ENCODE peak calls at places on chromosomes 3 and 15, in ten cellular contexts. V is cardiac muscle cell, R is fibroblast of lung, T is endothelial cell of umbilical vein, Q is lung, P is left ventricle myocardium inferior, Z is neural progenitor cell, W is PC-3, D is astrocyte, O is heart left ventricle. I is an unnamed sample.

GRCh38 chr3:123678108-123678511 is 93.3 kb upstream of the HACD2 start:
- DNase-seq in V (peak), R (peak), T (no peak), Q (no peak), P (no peak), Z (no peak), W (peak), D (peak), O (no peak), I (peak)

GRCh38 chr15:63191895-63192603 is 2.6 kb downstream of the RAB8B start:
- DNase-seq in V (peak), R (no peak), T (no peak), Q (no peak), P (no peak), Z (no peak), W (no peak), D (no peak), O (no peak), I (no peak)

GRCh38 chr3:183285318-183285717 is 32.3 kb downstream of the B3GNT5 start:
- DNase-seq in V (no peak), R (no peak), T (no peak), Q (no peak), P (no peak), Z (no peak), W (no peak), D (no peak), O (no peak), I (no peak)

GRCh38 chr3:2614578-2614977 is 495.6 kb downstream of the IL5RA start:
- DNase-seq in V (no peak), R (no peak), T (no peak), Q (no peak), P (no peak), Z (no peak), W (no peak), D (no peak), O (no peak), I (no peak)

GRCh38 chr3:186098740-186099139 is 10.1 kb downstream of the ETV5 start:
- DNase-seq in V (no peak), R (peak), T (no peak), Q (no peak), P (no peak), Z (no peak), W (no peak), D (no peak), O (no peak), I (no peak)

GRCh38 chr3:177154733-177155132 is 42.5 kb downstream of the TBL1XR1 start:
- DNase-seq in V (no peak), R (no peak), T (no peak), Q (no peak), P (no peak), Z (no peak), W (no peak), D (no peak), O (no peak), I (no peak)

GRCh38 chr15:99538261-99538660 is 27.5 kb upstream of the MEF2A start:
- DNase-seq in V (no peak), R (no peak), T (no peak), Q (no peak), P (no peak), Z (no peak), W (no peak), D (no peak), O (no peak), I (no peak)

GRCh38 chr15:75661041-75661778 is 13.5 kb downstream of the SNX33 start:
- DNase-seq in V (peak), R (peak), T (peak), Q (peak), P (peak), Z (peak), W (peak), D (peak), O (peak), I (peak)

GRCh38 chr3:127670761-127671522 is 1.8 kb upstream of the ABTB1 start:
- DNase-seq in V (no peak), R (no peak), T (no peak), Q (no peak), P (no peak), Z (no peak), W (no peak), D (no peak), O (no peak), I (no peak)

GRCh38 chr3:43512749-43513404 is 108.9 kb downstream of the ANO10 start:
- DNase-seq in V (no peak), R (peak), T (no peak), Q (no peak), P (no peak), Z (no peak), W (peak), D (no peak), O (no peak), I (no peak)

GRCh38 chr15:101651753-101652097 is 456 bp downstream of the TM2D3 start:
- DNase-seq in V (no peak), R (peak), T (peak), Q (no peak), P (no peak), Z (no peak), W (peak), D (no peak), O (no peak), I (no peak)

GRCh38 chr3:69690-70089 is 126.9 kb upstream of the CHL1 start:
- DNase-seq in V (peak), R (no peak), T (no peak), Q (no peak), P (no peak), Z (no peak), W (no peak), D (no peak), O (no peak), I (no peak)

GRCh38 chr3:69914395-69914794 is 85.1 kb upstream of the SAMMSON start:
- DNase-seq in V (no peak), R (peak), T (no peak), Q (no peak), P (no peak), Z (no peak), W (peak), D (peak), O (no peak), I (no peak)

GRCh38 chr3:138474163-138474562 is 39.7 kb downstream of the ESYT3 start:
- DNase-seq in V (peak), R (peak), T (no peak), Q (peak), P (no peak), Z (no peak), W (no peak), D (no peak), O (no peak), I (no peak)

GRCh38 chr3:19934098-19934566 is at the start of gene EFHB:
- DNase-seq in V (peak), R (peak), T (no peak), Q (peak), P (peak), Z (peak), W (peak), D (no peak), O (no peak), I (no peak)

GRCh38 chr15:40150163-40150925 is 10.5 kb upstream of the BUB1B start:
- DNase-seq in V (peak), R (peak), T (peak), Q (peak), P (no peak), Z (no peak), W (peak), D (peak), O (no peak), I (no peak)

GRCh38 chr3:136861890-136862610 is at the start of gene NCK1:
- DNase-seq in V (peak), R (peak), T (peak), Q (peak), P (peak), Z (peak), W (peak), D (peak), O (peak), I (peak)
- TF ChIP-seq CTCF in V (peak), R (no peak), T (peak), Q (no peak), P (peak), Z (peak), W (peak), D (no peak), O (no peak), I (no peak)

DNA sequence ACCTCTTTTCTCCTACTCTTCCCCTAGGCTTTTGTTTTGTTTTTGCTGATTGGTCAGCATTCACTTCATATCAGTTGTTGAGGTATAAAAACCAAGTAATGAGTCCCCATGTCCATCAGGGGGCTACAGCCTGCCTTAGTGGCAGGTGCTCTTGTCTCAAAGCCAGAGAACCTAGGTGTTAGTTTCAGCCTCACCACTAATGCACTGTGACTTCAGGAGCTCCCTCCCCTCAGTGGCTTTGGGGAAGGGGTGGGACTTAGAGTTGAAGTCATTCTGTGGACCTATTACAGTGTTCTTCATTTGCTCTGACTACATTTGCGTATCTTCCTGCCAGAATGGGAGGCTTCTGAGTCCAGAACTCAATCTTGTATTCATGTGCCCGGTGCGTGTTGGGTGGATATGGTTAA is 41.6 kb downstream of the NR2C2 start:
- DNase-seq in V (no peak), R (no peak), T (no peak), Q (no peak), P (no peak), Z (peak), W (peak), D (no peak), O (no peak), I (no peak)
- H3K27ac ChIP-seq in V (no peak), R (no peak), T (no peak), Q (no peak), P (peak), Z (no peak), W (no peak), D (no peak), O (no peak), I (no peak)

DNA sequence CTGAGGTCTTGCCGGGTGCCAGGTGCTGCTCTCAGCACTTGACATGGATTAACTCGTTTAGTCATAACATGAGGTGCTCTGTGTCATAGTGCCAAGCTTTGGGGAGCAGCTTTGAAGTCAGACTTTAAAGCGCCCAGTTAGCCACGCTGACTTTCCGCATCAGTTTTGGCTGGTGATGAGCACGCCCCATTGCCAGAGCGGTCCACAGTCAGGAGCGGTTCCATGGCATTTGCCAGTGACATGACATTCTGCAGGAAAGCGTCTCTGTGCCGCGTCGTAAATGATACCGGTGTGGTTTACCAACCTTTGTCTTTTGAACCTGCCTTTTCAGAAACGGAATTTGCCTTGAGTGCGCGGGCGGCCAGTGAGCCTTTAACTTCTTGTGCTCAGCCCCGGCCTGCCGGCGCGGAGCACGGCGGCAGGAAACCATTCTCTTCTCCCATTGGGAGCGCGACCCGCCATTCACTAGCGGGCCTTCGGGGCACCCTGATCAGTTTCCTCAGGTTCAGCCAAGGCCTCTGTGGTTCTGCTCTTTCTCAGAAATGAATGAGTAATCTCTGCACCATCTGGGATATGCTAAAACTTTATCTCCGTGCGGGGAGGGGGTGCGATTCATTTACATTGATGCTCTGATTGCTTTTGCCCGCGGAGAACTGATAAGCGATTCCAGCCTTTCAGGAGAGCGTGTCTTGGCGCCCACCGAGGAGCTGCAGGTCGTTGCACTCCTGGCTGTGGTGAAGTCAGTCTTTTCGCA is 1.7 kb upstream of the SLC2A2 start:
- DNase-seq in V (peak), R (peak), T (peak), Q (peak), P (peak), Z (peak), W (no peak), D (peak), O (peak), I (peak)
- H3K4me3 ChIP-seq in V (peak), R (peak), T (peak), Q (no peak), P (peak), Z (peak), W (no peak), D (peak), O (peak), I (peak)

DNA sequence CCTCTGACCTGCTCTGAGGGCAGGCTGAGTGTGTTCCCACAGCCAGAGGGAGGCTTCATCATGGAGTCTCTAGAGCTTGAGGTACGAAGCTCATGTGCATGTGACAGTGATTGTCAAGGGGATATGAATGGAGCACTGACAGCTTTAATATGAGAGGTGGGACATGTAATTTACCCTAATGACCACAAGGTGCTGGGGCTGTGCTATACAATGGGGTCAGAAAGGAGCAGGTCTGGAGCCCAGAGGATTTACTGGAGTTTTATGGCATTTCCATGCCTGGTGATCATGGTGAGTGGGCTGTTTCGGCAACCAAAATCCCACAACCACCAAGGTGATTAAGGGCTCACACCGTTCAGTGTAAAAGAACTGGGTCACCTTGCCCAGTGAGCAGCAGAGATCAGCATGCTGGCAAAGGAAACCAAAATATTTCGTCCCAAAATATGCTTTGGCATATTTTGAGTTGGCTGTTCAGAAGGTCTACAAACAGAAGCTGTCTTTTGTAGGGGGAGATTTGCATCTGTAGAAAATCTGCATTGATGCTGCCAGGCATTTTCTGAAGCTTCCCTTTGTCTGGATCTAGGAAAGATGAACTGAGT is 40.1 kb upstream of the RASGRF1 start:
- DNase-seq in V (no peak), R (no peak), T (no peak), Q (no peak), P (no peak), Z (peak), W (peak), D (no peak), O (no peak), I (no peak)
- TF ChIP-seq CTCF in V (peak), R (no peak), T (no peak), Q (no peak), P (no peak), Z (peak), W (peak), D (no peak), O (no peak), I (no peak)

GRCh38 chr3:197752107-197752506 is 2.4 kb downstream of the FYTTD1 start:
- DNase-seq in V (no peak), R (no peak), T (no peak), Q (no peak), P (no peak), Z (no peak), W (no peak), D (no peak), O (no peak), I (no peak)
- H3K27ac ChIP-seq in V (no peak), R (no peak), T (no peak), Q (peak), P (peak), Z (no peak), W (no peak), D (no peak), O (no peak), I (no peak)

I was measured in AG04450.